ENCODE peak calls at places on chromosomes 5 and 9, in four cellular contexts. K is SJSA1, R is left ventricle myocardium inferior, S is DND-41. Y is an unnamed sample.

GRCh38 chr9:18922161-18922910 is 110.7 kb downstream of the SAXO1 start:
- DNase-seq in K (no peak), R (no peak), S (no peak), Y (no peak)

GRCh38 chr5:137714931-137715330 is 21.0 kb downstream of the KLHL3 start:
- DNase-seq in K (no peak), R (no peak), S (no peak), Y (peak; percentile 22)

GRCh38 chr9:21579209-21579608 is 97.1 kb upstream of the IFNE start:
- DNase-seq in K (no peak), R (no peak), S (peak; percentile 41), Y (no peak)

GRCh38 chr5:17218353-17219005 is 1.0 kb downstream of the BASP1 start:
- DNase-seq in K (peak; percentile 63), R (peak; percentile 23), S (no peak), Y (no peak)

GRCh38 chr5:1871441-1871840 is 11.3 kb downstream of the IRX4 start:
- DNase-seq in K (no peak), R (no peak), S (no peak), Y (no peak)

GRCh38 chr9:126702501-126703329 is 89.0 kb downstream of the LMX1B start:
- DNase-seq in K (no peak), R (no peak), S (peak; percentile 35), Y (no peak)

GRCh38 chr5:15009420-15009819 is 137.8 kb upstream of the ANKH start:
- DNase-seq in K (peak; percentile 78), R (no peak), S (no peak), Y (no peak)

GRCh38 chr9:15485836-15486678 is 24.7 kb downstream of the PSIP1 start:
- DNase-seq in K (no peak), R (no peak), S (no peak), Y (no peak)

GRCh38 chr9:82031538-82032280 is 43.1 kb downstream of the SPATA31D1 start:
- DNase-seq in K (peak; percentile 5), R (peak; percentile 33), S (no peak), Y (no peak)

GRCh38 chr5:1913578-1913977 is 30.9 kb upstream of the IRX4 start:
- DNase-seq in K (no peak), R (no peak), S (no peak), Y (no peak)

DNA sequence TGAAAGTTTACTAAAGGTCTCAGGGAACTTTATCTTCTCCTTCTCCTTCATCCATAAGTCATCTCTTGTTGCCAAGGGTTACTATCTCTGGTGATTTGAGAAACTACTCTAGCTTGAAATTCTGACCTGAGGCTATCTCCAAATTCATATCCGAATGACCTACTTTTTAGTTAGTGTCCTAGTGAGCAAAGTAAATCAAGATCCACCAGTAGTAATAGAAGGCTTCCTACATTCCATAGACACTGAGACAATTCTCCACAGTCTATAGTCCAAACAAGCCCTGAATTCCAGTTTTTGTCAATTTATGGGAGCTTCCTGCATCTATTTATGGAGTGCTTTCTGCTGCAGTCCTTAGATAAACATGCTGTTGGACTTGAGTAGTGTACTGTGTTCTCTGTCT is 5.0 kb downstream of the IL7R start:
- DNase-seq in K (peak; percentile 34), R (no peak), S (no peak), Y (no peak)
- H3K4me3 ChIP-seq in K (no peak overlapping the region), R (no peak overlapping the region), S (peak overlapping the region; percentile 73), Y (no peak overlapping the region)

DNA sequence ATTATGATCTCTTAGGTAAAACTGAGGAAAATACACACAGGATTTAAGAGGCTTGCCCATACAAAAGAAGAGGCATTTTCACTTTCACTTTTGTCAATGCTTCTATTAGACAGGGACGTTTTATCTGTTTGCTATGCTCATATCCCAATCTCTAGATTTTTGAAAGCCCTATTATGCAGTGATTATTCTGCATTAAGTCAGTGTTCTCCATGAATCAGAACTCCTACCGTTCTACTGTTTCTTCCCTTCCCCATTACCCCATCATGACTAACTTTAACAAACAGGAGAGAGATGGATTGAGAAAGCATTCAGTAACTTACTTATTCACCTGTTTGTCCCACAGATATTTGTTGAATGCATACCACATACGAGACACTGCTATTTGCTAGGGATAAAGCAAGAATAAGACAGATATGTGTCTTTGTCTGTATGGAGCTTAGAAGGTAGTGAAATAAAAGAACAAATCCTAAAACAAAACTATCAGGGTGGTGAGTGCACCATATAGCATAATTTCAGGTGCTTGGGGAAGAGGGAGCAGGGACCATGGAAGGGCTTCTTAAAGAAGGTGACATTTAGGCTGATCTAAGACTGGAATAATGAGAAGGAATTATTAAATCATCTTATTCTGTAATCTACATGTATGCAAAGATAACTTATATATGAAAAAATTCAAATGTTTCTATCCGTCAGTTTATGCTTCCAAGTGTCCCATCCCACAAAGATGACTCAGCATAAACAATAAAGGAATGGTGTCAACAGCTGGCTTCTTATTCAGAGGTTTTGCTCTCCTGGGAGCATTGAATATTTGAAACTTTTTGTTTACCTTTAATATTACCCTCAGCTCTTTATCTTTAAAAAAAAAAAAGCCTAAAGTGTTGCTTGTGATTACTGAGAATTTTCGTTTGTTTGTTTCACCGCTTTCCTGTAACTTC is 328.1 kb downstream of the HINT1 start:
- DNase-seq in K (peak; percentile 24), R (no peak), S (no peak), Y (peak; percentile 23)
- H3K4me3 ChIP-seq in K (peak overlapping the region; percentile 18), R (peak overlapping the region; percentile 47), S (peak overlapping the region; percentile 53), Y (peak overlapping the region; percentile 22)

GRCh38 chr5:156476704-156477103 is 149.7 kb downstream of the SGCD start:
- DNase-seq in K (no peak), R (no peak), S (no peak), Y (no peak)
- H3K4me3 ChIP-seq in K (no peak overlapping the region), R (no peak overlapping the region), S (no peak overlapping the region), Y (no peak overlapping the region)

GRCh38 chr9:130477564-130477963 is 32.8 kb downstream of the ASS1 start:
- DNase-seq in K (no peak), R (no peak), S (no peak), Y (no peak)
- H3K4me3 ChIP-seq in K (no peak overlapping the region), R (no peak overlapping the region), S (no peak overlapping the region), Y (no peak overlapping the region)

DNA sequence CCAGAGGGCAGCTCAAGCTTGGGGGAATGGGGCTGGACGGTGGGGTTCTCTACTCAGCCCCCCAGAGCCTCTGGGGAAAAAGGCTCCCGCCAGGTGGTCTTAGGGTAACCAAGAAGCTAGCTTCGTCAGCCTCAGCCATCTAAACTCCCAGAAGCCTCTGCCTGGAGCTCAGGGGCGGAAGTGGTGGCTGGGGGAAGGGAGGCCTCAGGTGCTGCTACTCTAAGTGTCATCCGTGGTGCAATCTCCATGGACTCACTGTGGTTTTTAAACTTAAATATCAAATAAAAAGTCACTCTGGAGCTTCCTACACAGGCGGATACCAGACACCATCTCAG is 748 bp downstream of the DOCK2 start:
- DNase-seq in K (no peak), R (peak; percentile 25), S (peak; percentile 89), Y (peak; percentile 89)
- H3K4me3 ChIP-seq in K (no peak overlapping the region), R (peak overlapping the region; percentile 56), S (peak overlapping the region; percentile 59), Y (peak overlapping the region; percentile 87)

GRCh38 chr5:149872351-149873040 is 72.1 kb downstream of the PDE6A start:
- DNase-seq in K (no peak), R (no peak), S (no peak), Y (no peak)
- H3K4me3 ChIP-seq in K (no peak overlapping the region), R (no peak overlapping the region), S (no peak overlapping the region), Y (no peak overlapping the region)

GRCh38 chr5:142683116-142683515 is 2.8 kb downstream of the FGF1 start:
- DNase-seq in K (no peak), R (no peak), S (no peak), Y (no peak)

GRCh38 chr5:142684508-142685031 is 1.3 kb downstream of the FGF1 start:
- DNase-seq in K (peak; percentile 81), R (no peak), S (no peak), Y (no peak)

GRCh38 chr5:142685418-142686209 is at the start of gene FGF1:
- DNase-seq in K (peak; percentile 15), R (peak; percentile 61), S (no peak), Y (no peak)

GRCh38 chr5:142686210-142686734 is 382 bp upstream of the FGF1 start:
- DNase-seq in K (peak; percentile 16), R (no peak), S (no peak), Y (no peak)

DNA sequence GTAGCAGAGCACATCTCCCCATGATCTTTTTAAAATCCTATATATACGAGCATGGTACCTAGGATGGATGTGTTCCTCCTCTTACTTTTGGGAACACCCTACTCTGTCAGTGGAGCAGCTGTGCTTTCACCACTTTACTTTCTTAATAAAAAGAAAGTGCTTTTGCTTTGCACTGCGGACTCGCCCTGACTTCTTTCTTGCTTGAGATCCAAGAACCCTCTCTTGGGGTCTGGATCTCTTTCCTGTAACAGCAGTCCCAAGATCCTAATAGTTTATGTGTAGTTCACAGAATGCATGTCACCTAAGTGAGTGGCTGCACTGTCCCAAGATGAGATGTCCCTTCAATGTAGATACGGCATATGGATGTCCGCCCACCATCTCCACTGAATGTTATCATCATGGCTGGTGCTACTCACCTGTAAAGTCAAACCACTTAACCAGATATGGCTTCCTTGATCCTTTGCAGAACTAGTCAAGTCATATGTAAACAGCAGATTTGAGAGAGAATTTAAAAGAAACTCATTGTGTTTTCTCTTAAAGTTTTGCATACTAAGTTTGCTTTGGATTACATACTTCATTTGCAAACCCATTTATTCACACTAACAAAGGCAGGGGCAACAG is 1.9 kb downstream of the FGF1 start:
- DNase-seq in K (no peak), R (no peak), S (no peak), Y (no peak)
- H3K4me3 ChIP-seq in K (no peak overlapping the region), R (peak overlapping the region; percentile 43), S (no peak overlapping the region), Y (no peak overlapping the region)

GRCh38 chr9:78187763-78188495 is 47.9 kb upstream of the CEP78 start:
- DNase-seq in K (no peak), R (peak; percentile 33), S (no peak), Y (no peak)

GRCh38 chr9:78196258-78196657 is 39.6 kb upstream of the CEP78 start:
- DNase-seq in K (no peak), R (no peak), S (no peak), Y (no peak)

GRCh38 chr9:78189461-78189860 is 46.4 kb upstream of the CEP78 start:
- DNase-seq in K (no peak), R (no peak), S (no peak), Y (no peak)

GRCh38 chr9:78188594-78188993 is 47.3 kb upstream of the CEP78 start:
- DNase-seq in K (no peak), R (no peak), S (no peak), Y (no peak)

GRCh38 chr9:78191931-78192330 is 43.9 kb upstream of the CEP78 start:
- DNase-seq in K (no peak), R (no peak), S (no peak), Y (no peak)
- H3K4me3 ChIP-seq in K (no peak overlapping the region), R (no peak overlapping the region), S (no peak overlapping the region), Y (no peak overlapping the region)

GRCh38 chr5:141258464-141258863 is 13.3 kb downstream of the PCDHB15 start:
- DNase-seq in K (no peak), R (no peak), S (no peak), Y (no peak)
- H3K4me3 ChIP-seq in K (no peak overlapping the region), R (no peak overlapping the region), S (no peak overlapping the region), Y (no peak overlapping the region)

Y was measured in Jurkat, Clone E6-1.